ENCODE peak calls at places on chromosome 16, in four cellular contexts. B is K562, C is WTC11, Y is HepG2. W is an unnamed sample.

GRCh38 chr16:56356276-56357241 is 68.8 kb downstream of the AMFR start:
- DNase-seq in C (peak), Y (peak), B (peak), W (peak)

GRCh38 chr16:50977064-50977621 is 173.9 kb downstream of the SALL1 start:
- DNase-seq in B (no peak), Y (no peak), C (no peak), W (no peak)

GRCh38 chr16:56988948-56989945 is at the start of gene NLRC5:
- DNase-seq in C (peak), Y (peak), B (no peak), W (peak)

GRCh38 chr16:68719993-68720489 is 17.1 kb upstream of the CDH1 start:
- DNase-seq in Y (no peak), B (no peak), C (no peak), W (no peak)

GRCh38 chr16:89655062-89655643 is 2.4 kb downstream of the CHMP1A start:
- DNase-seq in Y (no peak), B (no peak), C (no peak), W (no peak)

GRCh38 chr16:11556945-11557720 is 29.6 kb downstream of the LITAF start:
- DNase-seq in Y (no peak), B (no peak), C (no peak), W (no peak)

GRCh38 chr16:85046957-85047866 is 19.6 kb downstream of the KIAA0513 start:
- DNase-seq in Y (no peak), B (peak), C (no peak), W (no peak)

GRCh38 chr16:89922477-89922883 is 662 bp upstream of the TUBB3 start:
- DNase-seq in B (peak), C (peak), Y (peak), W (peak)

GRCh38 chr16:2753523-2754020 is 1.1 kb downstream of the SRRM2 start:
- DNase-seq in Y (no peak), C (no peak), B (peak), W (no peak)

GRCh38 chr16:52572656-52573055 is 25.7 kb upstream of the TOX3 start:
- DNase-seq in Y (peak), B (no peak), C (no peak), W (no peak)

GRCh38 chr16:89687092-89687940 is 827 bp downstream of the CDK10 start:
- DNase-seq in Y (peak), B (peak), C (no peak), W (no peak)

GRCh38 chr16:46885960-46886763 is 2.0 kb downstream of the GPT2 start:
- DNase-seq in C (no peak), Y (no peak), B (no peak), W (peak)

GRCh38 chr16:63061319-63061718 is 1025.1 kb upstream of the CDH8 start:
- DNase-seq in B (no peak), Y (no peak), C (peak), W (no peak)

GRCh38 chr16:2955779-2956565 is 8.1 kb upstream of the KREMEN2 start:
- DNase-seq in Y (no peak), C (peak), B (no peak), W (no peak)

GRCh38 chr16:82728901-82729300 is 102.1 kb downstream of the CDH13 start:
- DNase-seq in B (no peak), C (no peak), Y (no peak), W (no peak)

GRCh38 chr16:16992986-16993783 is 477.6 kb downstream of the XYLT1 start:
- DNase-seq in C (no peak), B (no peak), Y (no peak), W (no peak)
- TF ChIP-seq FOXJ3 in C (no peak), B (no peak), Y (no peak), W (no peak)

GRCh38 chr16:71484006-71484893 is 4.9 kb downstream of the ZNF19 start:
- DNase-seq in Y (peak), C (peak), B (peak), W (peak)

GRCh38 chr16:71482569-71482968 is 6.6 kb downstream of the ZNF19 start:
- DNase-seq in Y (no peak), B (no peak), C (no peak), W (no peak)

GRCh38 chr16:71476457-71476856 is 12.7 kb downstream of the ZNF19 start:
- DNase-seq in B (no peak), C (no peak), Y (no peak), W (no peak)

GRCh38 chr16:71474864-71475263 is 12.8 kb upstream of the ZNF23 start:
- DNase-seq in Y (no peak), B (no peak), C (no peak), W (no peak)

GRCh38 chr16:71479420-71479819 is 9.7 kb downstream of the ZNF19 start:
- DNase-seq in C (peak), Y (peak), B (peak), W (peak)
- TF ChIP-seq FOXJ3 in C (no peak), Y (no peak), B (no peak), W (no peak)

GRCh38 chr16:88071908-88072307 is 120.7 kb downstream of the BANP start:
- DNase-seq in C (no peak), B (no peak), Y (no peak), W (no peak)
- TF ChIP-seq FOXJ3 in C (no peak), B (no peak), Y (no peak), W (no peak)

DNA sequence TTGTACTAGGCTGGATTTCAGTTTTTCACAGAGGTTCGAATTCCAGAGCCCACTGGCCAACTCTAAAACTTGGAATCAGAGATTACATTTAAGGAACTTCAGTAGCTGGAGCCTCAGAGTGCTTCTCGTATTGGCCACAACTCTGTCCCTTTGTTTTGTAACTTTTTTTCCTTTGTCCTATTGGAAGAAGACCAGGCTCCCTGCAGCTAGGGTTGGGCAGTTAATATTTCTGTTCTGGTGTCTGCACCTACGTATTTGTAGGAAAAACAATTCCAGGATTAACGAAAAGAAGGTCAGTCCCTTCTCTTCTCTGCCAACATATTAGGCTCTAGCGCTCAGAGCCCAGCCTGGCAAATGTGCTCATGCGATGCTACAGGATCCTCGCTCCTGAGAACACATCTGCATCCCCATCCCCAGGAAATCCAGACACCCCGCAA is 1.9 kb downstream of the CDH11 start:
- DNase-seq in C (no peak), B (no peak), Y (no peak), W (no peak)
- TF ChIP-seq FOXJ3 in C (no peak), B (no peak), Y (no peak), W (no peak)

GRCh38 chr16:71345031-71345430 is 13.5 kb upstream of the CALB2 start:
- DNase-seq in B (no peak), Y (no peak), C (no peak), W (no peak)
- TF ChIP-seq FOXJ3 in B (no peak), Y (no peak), C (no peak), W (no peak)

GRCh38 chr16:25713785-25714570 is 22.2 kb downstream of the HS3ST4 start:
- DNase-seq in C (no peak), B (no peak), Y (no peak), W (no peak)

GRCh38 chr16:25707553-25707952 is 15.8 kb downstream of the HS3ST4 start:
- DNase-seq in B (no peak), Y (no peak), C (no peak), W (no peak)

GRCh38 chr16:25709182-25709581 is 17.4 kb downstream of the HS3ST4 start:
- DNase-seq in Y (no peak), C (no peak), B (no peak), W (no peak)

GRCh38 chr16:25707982-25708583 is 16.3 kb downstream of the HS3ST4 start:
- DNase-seq in C (peak), B (peak), Y (peak), W (peak)
- TF ChIP-seq FOXJ3 in C (no peak), B (no peak), Y (no peak), W (no peak)

DNA sequence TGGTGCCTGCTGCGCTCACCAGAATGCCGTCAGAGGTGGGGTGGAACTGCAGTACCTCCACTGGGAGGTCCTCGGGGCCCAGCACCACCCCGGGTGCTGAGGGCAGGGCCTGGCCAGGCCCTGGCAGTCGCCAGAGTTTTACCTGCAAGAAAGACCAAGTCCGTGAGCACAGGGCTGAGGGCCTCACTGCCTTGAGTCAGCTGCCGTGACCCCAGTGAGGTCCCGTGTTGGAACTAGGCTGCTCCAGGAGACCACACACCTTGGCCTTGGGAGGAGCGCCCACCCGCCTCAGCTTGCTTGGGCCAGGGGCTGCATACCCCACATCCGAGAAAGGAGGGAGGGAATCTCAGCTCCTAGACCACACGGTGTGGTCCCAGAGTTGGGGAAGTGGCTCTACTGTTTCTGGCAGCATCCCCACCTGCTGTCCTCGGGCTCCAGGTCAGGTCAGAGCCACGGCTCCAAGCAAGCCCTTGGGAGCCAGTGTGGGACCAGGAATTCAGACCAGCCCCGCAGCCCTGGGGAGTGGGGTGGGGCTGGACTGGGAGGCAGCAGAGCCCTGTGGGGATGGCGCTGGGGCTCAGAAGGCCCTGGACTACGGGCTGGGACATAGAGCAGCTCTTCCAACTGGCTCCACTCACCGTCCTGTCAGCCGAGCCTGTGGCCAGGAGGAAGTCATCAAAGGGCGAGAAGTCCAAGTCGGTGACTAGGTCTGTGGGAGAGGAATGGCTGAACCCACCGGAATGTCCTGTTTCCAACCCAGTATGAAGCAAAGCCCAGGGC is 8.7 kb downstream of the CORO7 start:
- DNase-seq in B (no peak), Y (no peak), C (no peak), W (no peak)
- TF ChIP-seq FOXJ3 in B (no peak), Y (no peak), C (no peak), W (no peak)

DNA sequence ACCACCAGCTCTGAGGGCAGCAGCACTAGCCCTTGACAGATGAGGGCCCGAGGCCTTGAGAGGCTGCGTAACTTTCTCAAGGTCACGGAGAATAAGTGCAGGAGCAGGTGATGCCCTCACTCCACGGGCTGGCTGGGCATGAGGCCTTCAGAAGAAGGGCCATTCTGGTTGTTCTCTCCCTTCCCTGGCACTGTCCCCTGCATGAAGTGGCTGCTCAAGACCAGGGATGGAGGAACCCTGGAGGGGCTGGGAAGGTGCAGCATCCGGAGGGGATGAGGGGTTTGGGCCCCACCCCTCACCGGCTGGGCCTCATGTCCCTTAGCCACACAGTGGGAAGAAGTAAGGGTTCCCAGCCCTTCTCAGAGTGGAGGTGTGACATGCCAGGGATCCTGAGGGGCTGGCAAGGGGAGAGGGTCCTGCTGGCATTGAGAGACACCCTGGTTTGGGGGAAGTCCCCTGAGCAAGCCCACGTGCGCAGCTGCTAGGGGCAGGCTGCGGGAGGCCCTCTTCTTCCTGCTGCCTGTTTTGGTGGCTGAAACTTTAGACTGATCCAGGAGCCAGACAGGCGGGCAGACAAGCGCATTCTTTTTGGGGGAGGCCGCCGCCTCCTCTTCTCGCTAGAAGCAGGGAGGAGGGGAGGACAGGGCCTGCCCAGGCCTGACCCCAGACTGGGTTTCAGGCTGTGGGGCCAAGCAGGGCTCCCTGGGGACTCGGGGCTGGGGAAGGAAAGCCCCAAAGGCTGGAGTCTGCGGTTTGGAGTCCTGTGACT is 74.0 kb downstream of the N4BP1 start:
- DNase-seq in C (no peak), B (no peak), Y (peak), W (no peak)
- TF ChIP-seq FOXJ3 in C (no peak), B (no peak), Y (no peak), W (no peak)

GRCh38 chr16:54266363-54266955 is 20.1 kb downstream of the IRX3 start:
- DNase-seq in C (no peak), B (no peak), Y (peak), W (no peak)
- TF ChIP-seq FOXJ3 in C (no peak), B (no peak), Y (peak), W (no peak)